ENCODE peak calls at places on chromosomes 7 and 10, in five cellular contexts. D, N, L, T and H are unnamed samples.

GRCh38 chr10:28913850-28914249 is 236.5 kb downstream of the BAMBI start:
- DNase-seq in D (no peak), N (no peak), L (no peak), T (no peak), H (no peak)

GRCh38 chr10:132482090-132482489 is 55.5 kb upstream of the INPP5A start:
- DNase-seq in T (no peak), L (no peak), D (peak; percentile 88), N (no peak), H (no peak)

GRCh38 chr7:90266808-90267207 is 21.8 kb downstream of the CFAP69 start:
- DNase-seq in T (no peak), L (no peak), D (peak; percentile 96), N (no peak), H (no peak)

GRCh38 chr7:44759246-44759645 is 10.6 kb downstream of the ZMIZ2 start:
- DNase-seq in D (no peak), L (no peak), T (no peak), N (no peak), H (no peak)

GRCh38 chr10:17273403-17273802 is 45.4 kb downstream of the VIM start:
- DNase-seq in T (peak; percentile 48), N (no peak), L (no peak), D (peak; percentile 30), H (no peak)

GRCh38 chr10:267705-268104 is 132.4 kb downstream of the ZMYND11 start:
- DNase-seq in T (no peak), D (no peak), L (no peak), N (no peak), H (no peak)

GRCh38 chr10:121873236-121873635 is 54.6 kb downstream of the ATE1 start:
- DNase-seq in L (no peak), D (peak; percentile 22), T (no peak), N (no peak), H (no peak)

GRCh38 chr10:119301397-119301796 is 94.0 kb downstream of the GRK5 start:
- DNase-seq in N (peak; percentile 61), T (no peak), D (no peak), L (no peak), H (no peak)

GRCh38 chr7:95180-95862 is 97.0 kb upstream of the FAM20C start:
- DNase-seq in N (no peak), T (peak; percentile 70), D (peak; percentile 67), L (no peak), H (peak; percentile 48)

GRCh38 chr10:17257466-17258321 is 29.7 kb downstream of the VIM start:
- DNase-seq in N (peak; percentile 24), T (no peak), L (no peak), D (peak; percentile 89), H (no peak)

GRCh38 chr7:14144538-14144937 is 155.1 kb upstream of the ETV1 start:
- DNase-seq in T (no peak), N (no peak), L (no peak), D (no peak), H (no peak)

GRCh38 chr7:7318610-7319009 is 136.3 kb downstream of the C1GALT1 start:
- DNase-seq in T (no peak), L (no peak), D (no peak), N (no peak), H (no peak)

GRCh38 chr7:108557617-108558016 is 11.9 kb downstream of the THAP5 start:
- DNase-seq in D (no peak), T (no peak), N (no peak), L (no peak), H (no peak)

GRCh38 chr10:57917019-57917418 is 350.7 kb downstream of the IPMK start:
- DNase-seq in N (no peak), D (no peak), L (no peak), T (no peak), H (no peak)

GRCh38 chr7:106623846-106624245 is 37.1 kb downstream of the CCDC71L start:
- DNase-seq in D (peak; percentile 47), N (no peak), L (no peak), T (peak; percentile 10), H (no peak)

GRCh38 chr10:126421745-126422144 is 33.5 kb upstream of the ADAM12 start:
- DNase-seq in N (no peak), D (peak; percentile 97), T (peak; percentile 25), L (no peak), H (peak; percentile 38)

GRCh38 chr7:70654979-70655378 is 477.0 kb upstream of the GALNT17 start:
- DNase-seq in L (no peak), N (no peak), D (no peak), T (no peak), H (no peak)

GRCh38 chr7:1666779-1667565 is 3.1 kb upstream of the ELFN1 start:
- DNase-seq in N (no peak), D (no peak), L (no peak), T (peak; percentile 88), H (no peak)

GRCh38 chr7:50229964-50230363 is 74.6 kb upstream of the IKZF1 start:
- DNase-seq in L (no peak), T (no peak), N (no peak), D (peak; percentile 2), H (no peak)

GRCh38 chr10:113051456-113051855 is 101.4 kb downstream of the TCF7L2 start:
- DNase-seq in D (no peak), N (no peak), T (no peak), L (no peak), H (no peak)

GRCh38 chr10:98172073-98172472 is 37.6 kb downstream of the R3HCC1L start:
- DNase-seq in N (no peak), D (peak; percentile 35), T (no peak), L (no peak), H (no peak)

GRCh38 chr10:74637685-74638084 is 188.7 kb upstream of the KAT6B start:
- DNase-seq in N (no peak), L (no peak), T (no peak), D (no peak), H (no peak)

GRCh38 chr10:3757638-3758490 is 27.1 kb downstream of the KLF6 start:
- DNase-seq in D (peak; percentile 37), L (no peak), T (no peak), N (peak; percentile 67), H (peak; percentile 91)

GRCh38 chr7:101386558-101387199 is 24.0 kb downstream of the COL26A1 start:
- DNase-seq in L (no peak), T (no peak), N (no peak), D (no peak), H (no peak)

GRCh38 chr10:122243560-122243959 is 27.5 kb upstream of the BTBD16 start:
- DNase-seq in N (no peak), L (no peak), D (no peak), T (no peak), H (no peak)

GRCh38 chr7:129210256-129210988 is 14.4 kb upstream of the AHCYL2 start:
- DNase-seq in D (peak; percentile 64), T (peak; percentile 74), L (peak; percentile 77), N (peak; percentile 18), H (peak; percentile 82)

GRCh38 chr10:91296471-91296870 is 76.0 kb downstream of the PCGF5 start:
- DNase-seq in T (no peak), D (peak; percentile 55), N (no peak), L (no peak), H (peak; percentile 36)

GRCh38 chr7:50342616-50343114 is 38.1 kb downstream of the IKZF1 start:
- DNase-seq in N (no peak), L (no peak), T (no peak), D (peak; percentile 2), H (no peak)

GRCh38 chr10:121865554-121865953 is 62.3 kb downstream of the ATE1 start:
- DNase-seq in L (no peak), N (no peak), D (no peak), T (no peak), H (no peak)

GRCh38 chr10:49743464-49744075 is 18.6 kb downstream of the OGDHL start:
- DNase-seq in L (no peak), T (no peak), N (no peak), D (no peak), H (no peak)

GRCh38 chr7:13117103-13117502 is 429.7 kb downstream of the ARL4A start:
- DNase-seq in N (no peak), D (peak; percentile 50), T (no peak), L (no peak), H (no peak)

GRCh38 chr10:93281367-93281720 is 200.8 kb downstream of the MYOF start:
- DNase-seq in D (no peak), N (no peak), L (no peak), T (no peak), H (no peak)

GRCh38 chr7:83701744-83702143 is 52.8 kb upstream of the SEMA3E start:
- DNase-seq in D (no peak), N (no peak), L (no peak), T (no peak), H (no peak)

GRCh38 chr10:47261121-47261520 is 38.9 kb upstream of the GDF10 start:
- DNase-seq in T (no peak), N (peak; percentile 16), L (no peak), D (no peak), H (no peak)

GRCh38 chr10:118594392-118595063 is 920 bp downstream of the PRLHR start:
- DNase-seq in T (no peak), N (no peak), D (peak; percentile 57), L (no peak), H (no peak)

GRCh38 chr7:1555046-1555812 is 776 bp downstream of the TMEM184A start:
- DNase-seq in L (no peak), N (no peak), T (peak; percentile 100), D (peak; percentile 82), H (peak; percentile 96)

GRCh38 chr7:519974-520458 is 370 bp upstream of the PDGFA start:
- DNase-seq in L (no peak), N (no peak), T (peak; percentile 88), D (peak; percentile 65), H (peak; percentile 73)

GRCh38 chr7:112084506-112084905 is 121.7 kb downstream of the DOCK4 start:
- DNase-seq in D (peak; percentile 64), N (no peak), L (no peak), T (no peak), H (no peak)